ENCODE peak calls at places on chromosomes 11 and 22, in five cellular contexts. One of them, this sample, is unnamed.

GRCh38 chr11:115244758-115245157 is 259.5 kb downstream of the CADM1 start:
- DNase-seq in smooth muscle cell of the brain vasculature: no peak
- DNase-seq in anterior cingulate cortex: no peak
- DNase-seq in iris pigment epithelial cell: no peak
- DNase-seq in HFFc6: no peak
- DNase-seq in this sample: no peak

GRCh38 chr11:69292221-69292648 is 1.7 kb upstream of the MYEOV start:
- DNase-seq in smooth muscle cell of the brain vasculature: no peak
- DNase-seq in HFFc6: no peak
- DNase-seq in anterior cingulate cortex: no peak
- DNase-seq in iris pigment epithelial cell: no peak
- DNase-seq in this sample: no peak

GRCh38 chr11:132402056-132402684 is 1031.8 kb downstream of the NTM start:
- DNase-seq in smooth muscle cell of the brain vasculature: no peak
- DNase-seq in anterior cingulate cortex: no peak
- DNase-seq in HFFc6: peak; percentile 47
- DNase-seq in iris pigment epithelial cell: peak; percentile 12
- DNase-seq in this sample: no peak

GRCh38 chr22:37270928-37271650 is 11.2 kb upstream of the CYTH4 start:
- DNase-seq in iris pigment epithelial cell: peak; percentile 27
- DNase-seq in HFFc6: no peak
- DNase-seq in anterior cingulate cortex: no peak
- DNase-seq in smooth muscle cell of the brain vasculature: no peak
- DNase-seq in this sample: no peak

GRCh38 chr11:80320226-80320625 is 879.4 kb upstream of the TENM4 start:
- DNase-seq in smooth muscle cell of the brain vasculature: no peak
- DNase-seq in iris pigment epithelial cell: no peak
- DNase-seq in HFFc6: no peak
- DNase-seq in anterior cingulate cortex: no peak
- DNase-seq in this sample: no peak

GRCh38 chr22:40759294-40759840 is 59.8 kb downstream of the SLC25A17 start:
- DNase-seq in iris pigment epithelial cell: no peak
- DNase-seq in anterior cingulate cortex: no peak
- DNase-seq in HFFc6: no peak
- DNase-seq in smooth muscle cell of the brain vasculature: no peak
- DNase-seq in this sample: no peak

GRCh38 chr11:34284166-34284565 is 73.6 kb downstream of the ABTB2 start:
- DNase-seq in iris pigment epithelial cell: no peak
- DNase-seq in anterior cingulate cortex: no peak
- DNase-seq in HFFc6: no peak
- DNase-seq in smooth muscle cell of the brain vasculature: no peak
- DNase-seq in this sample: no peak

GRCh38 chr22:48890693-48891554 is 936.7 kb downstream of the BRD1 start:
- DNase-seq in iris pigment epithelial cell: no peak
- DNase-seq in smooth muscle cell of the brain vasculature: no peak
- DNase-seq in anterior cingulate cortex: no peak
- DNase-seq in HFFc6: no peak
- DNase-seq in this sample: no peak

GRCh38 chr11:61417670-61418069 is 12.1 kb downstream of the CPSF7 start:
- DNase-seq in iris pigment epithelial cell: peak; percentile 69
- DNase-seq in smooth muscle cell of the brain vasculature: no peak
- DNase-seq in anterior cingulate cortex: no peak
- DNase-seq in HFFc6: peak; percentile 13
- DNase-seq in this sample: no peak

GRCh38 chr11:81658722-81659121 is 1074.9 kb downstream of the FAM181B start:
- DNase-seq in anterior cingulate cortex: no peak
- DNase-seq in smooth muscle cell of the brain vasculature: no peak
- DNase-seq in iris pigment epithelial cell: peak; percentile 14
- DNase-seq in HFFc6: no peak
- DNase-seq in this sample: no peak

GRCh38 chr11:2194877-2195755 is 23.5 kb upstream of the TH start:
- DNase-seq in smooth muscle cell of the brain vasculature: no peak
- DNase-seq in anterior cingulate cortex: no peak
- DNase-seq in iris pigment epithelial cell: peak; percentile 17
- DNase-seq in HFFc6: no peak
- DNase-seq in this sample: no peak

GRCh38 chr11:66866420-66867010 is 9.7 kb downstream of the LRFN4 start:
- DNase-seq in HFFc6: no peak
- DNase-seq in smooth muscle cell of the brain vasculature: no peak
- DNase-seq in iris pigment epithelial cell: no peak
- DNase-seq in anterior cingulate cortex: no peak
- DNase-seq in this sample: no peak

GRCh38 chr11:30110691-30111090 is 93.9 kb upstream of the KCNA4 start:
- DNase-seq in HFFc6: no peak
- DNase-seq in anterior cingulate cortex: no peak
- DNase-seq in iris pigment epithelial cell: no peak
- DNase-seq in smooth muscle cell of the brain vasculature: no peak
- DNase-seq in this sample: no peak

GRCh38 chr11:131807876-131808275 is 437.5 kb downstream of the NTM start:
- DNase-seq in anterior cingulate cortex: no peak
- DNase-seq in HFFc6: no peak
- DNase-seq in iris pigment epithelial cell: no peak
- DNase-seq in smooth muscle cell of the brain vasculature: no peak
- DNase-seq in this sample: no peak

GRCh38 chr11:120834686-120835225 is 189.1 kb upstream of the TBCEL start:
- DNase-seq in HFFc6: no peak
- DNase-seq in anterior cingulate cortex: no peak
- DNase-seq in smooth muscle cell of the brain vasculature: no peak
- DNase-seq in iris pigment epithelial cell: no peak
- DNase-seq in this sample: no peak

GRCh38 chr11:111422494-111423249 is 43.6 kb upstream of the POU2AF1 start:
- DNase-seq in smooth muscle cell of the brain vasculature: no peak
- DNase-seq in iris pigment epithelial cell: peak; percentile 46
- DNase-seq in anterior cingulate cortex: no peak
- DNase-seq in HFFc6: no peak
- DNase-seq in this sample: no peak

GRCh38 chr11:63854696-63855095 is 15.8 kb downstream of the MARK2 start:
- DNase-seq in anterior cingulate cortex: no peak
- DNase-seq in iris pigment epithelial cell: no peak
- DNase-seq in HFFc6: no peak
- DNase-seq in smooth muscle cell of the brain vasculature: no peak
- DNase-seq in this sample: no peak

GRCh38 chr11:112881461-112881860 is 79.8 kb upstream of the NCAM1 start:
- DNase-seq in anterior cingulate cortex: peak; percentile 78
- DNase-seq in smooth muscle cell of the brain vasculature: no peak
- DNase-seq in HFFc6: no peak
- DNase-seq in iris pigment epithelial cell: peak; percentile 76
- DNase-seq in this sample: no peak

GRCh38 chr11:91967018-91967715 is 257.5 kb upstream of the FAT3 start:
- DNase-seq in iris pigment epithelial cell: no peak
- DNase-seq in HFFc6: no peak
- DNase-seq in smooth muscle cell of the brain vasculature: no peak
- DNase-seq in anterior cingulate cortex: no peak
- DNase-seq in this sample: no peak

GRCh38 chr11:66676931-66677598 is 622 bp downstream of the RBM4B start:
- DNase-seq in HFFc6: no peak
- DNase-seq in iris pigment epithelial cell: peak; percentile 23
- DNase-seq in smooth muscle cell of the brain vasculature: no peak
- DNase-seq in anterior cingulate cortex: no peak
- DNase-seq in this sample: no peak

GRCh38 chr22:49694462-49695260 is 133.0 kb downstream of the BRD1 start:
- DNase-seq in iris pigment epithelial cell: no peak
- DNase-seq in anterior cingulate cortex: no peak
- DNase-seq in HFFc6: no peak
- DNase-seq in smooth muscle cell of the brain vasculature: no peak
- DNase-seq in this sample: no peak

GRCh38 chr11:111362887-111363411 is 16.1 kb downstream of the POU2AF1 start:
- DNase-seq in HFFc6: no peak
- DNase-seq in anterior cingulate cortex: no peak
- DNase-seq in smooth muscle cell of the brain vasculature: no peak
- DNase-seq in iris pigment epithelial cell: no peak
- DNase-seq in this sample: no peak

GRCh38 chr22:38696606-38697005 is 4.1 kb downstream of the JOSD1 start:
- DNase-seq in iris pigment epithelial cell: peak; percentile 90
- DNase-seq in smooth muscle cell of the brain vasculature: no peak
- DNase-seq in anterior cingulate cortex: no peak
- DNase-seq in HFFc6: peak; percentile 79
- DNase-seq in this sample: peak; percentile 78

GRCh38 chr22:41862160-41862529 is 29.2 kb downstream of the SREBF2 start:
- DNase-seq in HFFc6: no peak
- DNase-seq in smooth muscle cell of the brain vasculature: no peak
- DNase-seq in iris pigment epithelial cell: peak; percentile 36
- DNase-seq in anterior cingulate cortex: no peak
- DNase-seq in this sample: no peak

GRCh38 chr22:46054091-46054877 is 77.3 kb upstream of the WNT7B start:
- DNase-seq in smooth muscle cell of the brain vasculature: no peak
- DNase-seq in anterior cingulate cortex: no peak
- DNase-seq in iris pigment epithelial cell: peak; percentile 66
- DNase-seq in HFFc6: peak; percentile 64
- DNase-seq in this sample: no peak

GRCh38 chr11:75667268-75667830 is 1.5 kb downstream of the MAP6 start:
- DNase-seq in iris pigment epithelial cell: no peak
- DNase-seq in HFFc6: no peak
- DNase-seq in anterior cingulate cortex: peak; percentile 27
- DNase-seq in smooth muscle cell of the brain vasculature: no peak
- DNase-seq in this sample: no peak

This sample was measured in pulmonary artery endothelial cell.